ENCODE peak calls at places on chromosomes 4 and X, in six cellular contexts. One of them, this sample, is unnamed.
A peak's percentile ranks its signal among the peaks of the same experiment; 100 is the strongest.

GRCh38 chr4:145935253-145936141 is 3.1 kb downstream of the ZNF827 start:
- DNase-seq in skeletal muscle cell: no peak
- DNase-seq in GM13977: peak; percentile 52
- DNase-seq in activated CD4-positive, alpha-beta T cell treated with anti-CD3 and anti-CD28 coated beads, Interleukin-2, amount 50 U/mL, for 1 hour: no peak
- DNase-seq in upper lobe of right lung: no peak
- DNase-seq in thyroid gland: peak; percentile 36
- DNase-seq in this sample: no peak

GRCh38 chrX:63250253-63250868 is 100.8 kb downstream of the SPIN4 start:
- DNase-seq in skeletal muscle cell: peak; percentile 31
- DNase-seq in GM13977: peak; percentile 51
- DNase-seq in activated CD4-positive, alpha-beta T cell treated with anti-CD3 and anti-CD28 coated beads, Interleukin-2, amount 50 U/mL, for 1 hour: peak; percentile 10
- DNase-seq in upper lobe of right lung: no peak
- DNase-seq in thyroid gland: peak; percentile 24
- DNase-seq in this sample: no peak

GRCh38 chr4:38177035-38177791 is 217.0 kb downstream of the PTTG2 start:
- DNase-seq in skeletal muscle cell: no peak
- DNase-seq in GM13977: peak; percentile 29
- DNase-seq in activated CD4-positive, alpha-beta T cell treated with anti-CD3 and anti-CD28 coated beads, Interleukin-2, amount 50 U/mL, for 1 hour: peak; percentile 48
- DNase-seq in upper lobe of right lung: no peak
- DNase-seq in thyroid gland: no peak
- DNase-seq in this sample: peak; percentile 53

GRCh38 chr4:9691221-9692065 is 90.0 kb upstream of the DRD5 start:
- DNase-seq in skeletal muscle cell: peak; percentile 34
- DNase-seq in GM13977: peak; percentile 91
- DNase-seq in activated CD4-positive, alpha-beta T cell treated with anti-CD3 and anti-CD28 coated beads, Interleukin-2, amount 50 U/mL, for 1 hour: peak; percentile 88
- DNase-seq in upper lobe of right lung: peak; percentile 98
- DNase-seq in thyroid gland: peak; percentile 98
- DNase-seq in this sample: peak; percentile 90

GRCh38 chr4:6375620-6376295 is 96.7 kb downstream of the PPP2R2C start:
- DNase-seq in skeletal muscle cell: no peak
- DNase-seq in GM13977: no peak
- DNase-seq in activated CD4-positive, alpha-beta T cell treated with anti-CD3 and anti-CD28 coated beads, Interleukin-2, amount 50 U/mL, for 1 hour: no peak
- DNase-seq in upper lobe of right lung: no peak
- DNase-seq in thyroid gland: no peak
- DNase-seq in this sample: no peak

GRCh38 chr4:55398966-55399365 is 3.2 kb downstream of the TMEM165 start:
- DNase-seq in skeletal muscle cell: no peak
- DNase-seq in GM13977: no peak
- DNase-seq in activated CD4-positive, alpha-beta T cell treated with anti-CD3 and anti-CD28 coated beads, Interleukin-2, amount 50 U/mL, for 1 hour: no peak
- DNase-seq in upper lobe of right lung: no peak
- DNase-seq in thyroid gland: no peak
- DNase-seq in this sample: no peak

GRCh38 chrX:7083468-7084396 is 63.8 kb upstream of the STS start:
- DNase-seq in skeletal muscle cell: peak; percentile 82
- DNase-seq in GM13977: peak; percentile 51
- DNase-seq in activated CD4-positive, alpha-beta T cell treated with anti-CD3 and anti-CD28 coated beads, Interleukin-2, amount 50 U/mL, for 1 hour: peak; percentile 33
- DNase-seq in upper lobe of right lung: no peak
- DNase-seq in thyroid gland: no peak
- DNase-seq in this sample: peak; percentile 48

GRCh38 chrX:104310084-104310483 is 55.4 kb upstream of the ESX1 start:
- DNase-seq in skeletal muscle cell: no peak
- DNase-seq in GM13977: no peak
- DNase-seq in activated CD4-positive, alpha-beta T cell treated with anti-CD3 and anti-CD28 coated beads, Interleukin-2, amount 50 U/mL, for 1 hour: no peak
- DNase-seq in upper lobe of right lung: no peak
- DNase-seq in thyroid gland: no peak
- DNase-seq in this sample: no peak

GRCh38 chr4:66736593-66736992 is 808.7 kb downstream of the CENPC start:
- DNase-seq in skeletal muscle cell: no peak
- DNase-seq in GM13977: no peak
- DNase-seq in activated CD4-positive, alpha-beta T cell treated with anti-CD3 and anti-CD28 coated beads, Interleukin-2, amount 50 U/mL, for 1 hour: no peak
- DNase-seq in upper lobe of right lung: no peak
- DNase-seq in thyroid gland: no peak
- DNase-seq in this sample: no peak

GRCh38 chrX:47200385-47201150 is 6.9 kb downstream of the UBA1 start:
- DNase-seq in skeletal muscle cell: peak; percentile 39
- DNase-seq in GM13977: no peak
- DNase-seq in activated CD4-positive, alpha-beta T cell treated with anti-CD3 and anti-CD28 coated beads, Interleukin-2, amount 50 U/mL, for 1 hour: no peak
- DNase-seq in upper lobe of right lung: no peak
- DNase-seq in thyroid gland: no peak
- DNase-seq in this sample: no peak

GRCh38 chr4:53233396-53233795 is 132.5 kb downstream of the SCFD2 start:
- DNase-seq in skeletal muscle cell: peak; percentile 42
- DNase-seq in GM13977: no peak
- DNase-seq in activated CD4-positive, alpha-beta T cell treated with anti-CD3 and anti-CD28 coated beads, Interleukin-2, amount 50 U/mL, for 1 hour: no peak
- DNase-seq in upper lobe of right lung: no peak
- DNase-seq in thyroid gland: no peak
- DNase-seq in this sample: no peak

GRCh38 chrX:134435894-134436293 is 24.1 kb upstream of the HPRT1 start:
- DNase-seq in skeletal muscle cell: no peak
- DNase-seq in GM13977: no peak
- DNase-seq in activated CD4-positive, alpha-beta T cell treated with anti-CD3 and anti-CD28 coated beads, Interleukin-2, amount 50 U/mL, for 1 hour: no peak
- DNase-seq in upper lobe of right lung: no peak
- DNase-seq in thyroid gland: no peak
- DNase-seq in this sample: no peak

GRCh38 chr4:99087887-99088484 is 602 bp downstream of the ADH5 start:
- DNase-seq in skeletal muscle cell: peak; percentile 54
- DNase-seq in GM13977: peak; percentile 53
- DNase-seq in activated CD4-positive, alpha-beta T cell treated with anti-CD3 and anti-CD28 coated beads, Interleukin-2, amount 50 U/mL, for 1 hour: no peak
- DNase-seq in upper lobe of right lung: peak; percentile 81
- DNase-seq in thyroid gland: peak; percentile 82
- DNase-seq in this sample: no peak

GRCh38 chrX:53318766-53319353 is 37.5 kb upstream of the IQSEC2 start:
- DNase-seq in skeletal muscle cell: no peak
- DNase-seq in GM13977: no peak
- DNase-seq in activated CD4-positive, alpha-beta T cell treated with anti-CD3 and anti-CD28 coated beads, Interleukin-2, amount 50 U/mL, for 1 hour: no peak
- DNase-seq in upper lobe of right lung: no peak
- DNase-seq in thyroid gland: no peak
- DNase-seq in this sample: no peak

GRCh38 chr4:118120120-118120760 is 86.0 kb downstream of the NDST3 start:
- DNase-seq in skeletal muscle cell: no peak
- DNase-seq in GM13977: no peak
- DNase-seq in activated CD4-positive, alpha-beta T cell treated with anti-CD3 and anti-CD28 coated beads, Interleukin-2, amount 50 U/mL, for 1 hour: no peak
- DNase-seq in upper lobe of right lung: peak; percentile 31
- DNase-seq in thyroid gland: no peak
- DNase-seq in this sample: no peak

GRCh38 chrX:135185795-135186443 is 14.7 kb upstream of the CT55 start:
- DNase-seq in skeletal muscle cell: peak; percentile 3
- DNase-seq in GM13977: peak; percentile 63
- DNase-seq in activated CD4-positive, alpha-beta T cell treated with anti-CD3 and anti-CD28 coated beads, Interleukin-2, amount 50 U/mL, for 1 hour: peak; percentile 23
- DNase-seq in upper lobe of right lung: no peak
- DNase-seq in thyroid gland: peak; percentile 34
- DNase-seq in this sample: peak; percentile 9